ENCODE peak calls at places on chromosomes 1 and 21, in ten cellular contexts. C is A549; A is AG04450; B is T-helper 2 cell; U is activated naive CD4-positive, alpha-beta T cell treated with anti-CD3 and anti-CD28 coated beads, Interleukin-2, amount 10 ng/mL, durations not matched to agents 7 days and 5 days; K is dorsolateral prefrontal cortex; G is activated T-helper 1 cell treated with anti-CD3 and anti-CD28 coated beads, Interleukin-12 subunit alpha, Interleukin-12 subunit beta, Interleukin-2, Interleukin-4 antibody, amounts not matched to agents 30 ng/mL and 10 ng/mL and 1 ng/mL, durations not matched to agents 14 hours and 24 hours and 36 hours; R is mammary epithelial cell; S is glutamatergic neuron; F is Right ventricle myocardium superior. Z is an unnamed sample.

GRCh38 chr1:95183952-95184351 is 50.1 kb upstream of the RWDD3 start:
- DNase-seq in C (no peak), A (no peak), B (no peak), U (no peak), K (no peak), G (no peak), R (no peak), S (no peak), F (no peak), Z (no peak)

GRCh38 chr21:45183852-45184251 is 103.8 kb downstream of the POFUT2 start:
- DNase-seq in C (no peak), A (no peak), B (no peak), U (no peak), K (no peak), G (no peak), R (no peak), S (no peak), F (no peak), Z (no peak)

GRCh38 chr1:41739061-41739955 is 179.4 kb downstream of the HIVEP3 start:
- DNase-seq in C (no peak), A (peak), B (peak), U (peak), K (peak), G (peak), R (peak), S (no peak), F (peak), Z (peak)

GRCh38 chr1:236095705-236096500 is 31.0 kb upstream of the NID1 start:
- DNase-seq in C (no peak), A (no peak), B (no peak), U (no peak), K (no peak), G (no peak), R (no peak), S (no peak), F (no peak), Z (no peak)

GRCh38 chr1:89605692-89606091 is 27.2 kb upstream of the LRRC8C start:
- DNase-seq in C (no peak), A (no peak), B (no peak), U (no peak), K (no peak), G (no peak), R (peak), S (no peak), F (no peak), Z (no peak)

GRCh38 chr1:76130992-76131391 is 56.4 kb downstream of the ST6GALNAC3 start:
- DNase-seq in C (no peak), A (no peak), B (no peak), U (no peak), K (no peak), G (no peak), R (no peak), S (no peak), F (no peak), Z (no peak)

GRCh38 chr1:67755160-67755559 is 70.2 kb downstream of the GADD45A start:
- DNase-seq in C (no peak), A (no peak), B (no peak), U (no peak), K (no peak), G (no peak), R (no peak), S (no peak), F (no peak), Z (no peak)

GRCh38 chr1:87450615-87451209 is 122.0 kb downstream of the LMO4 start:
- DNase-seq in C (no peak), A (no peak), B (no peak), U (peak), K (no peak), G (no peak), R (no peak), S (no peak), F (no peak), Z (no peak)

GRCh38 chr1:31306278-31306677 is 9.4 kb downstream of the ZCCHC17 start:
- DNase-seq in C (no peak), A (peak), B (no peak), U (no peak), K (no peak), G (no peak), R (peak), S (no peak), F (no peak), Z (no peak)

GRCh38 chr21:27802816-27803475 is 836.1 kb upstream of the ADAMTS5 start:
- DNase-seq in C (no peak), A (no peak), B (no peak), U (no peak), K (no peak), G (peak), R (peak), S (peak), F (no peak), Z (no peak)

GRCh38 chr1:88462481-88463261 is 221.4 kb upstream of the PKN2 start:
- DNase-seq in C (no peak), A (no peak), B (no peak), U (no peak), K (peak), G (no peak), R (peak), S (peak), F (peak), Z (no peak)

GRCh38 chr1:116988248-116988647 is 13.3 kb upstream of the CD101 start:
- DNase-seq in C (no peak), A (no peak), B (no peak), U (no peak), K (no peak), G (no peak), R (peak), S (no peak), F (peak), Z (no peak)

GRCh38 chr1:84339503-84339902 is 38.0 kb downstream of the SAMD13 start:
- DNase-seq in C (no peak), A (no peak), B (no peak), U (no peak), K (no peak), G (no peak), R (peak), S (no peak), F (no peak), Z (no peak)

GRCh38 chr1:95021085-95021484 is 51.7 kb downstream of the ALG14 start:
- DNase-seq in C (no peak), A (no peak), B (no peak), U (no peak), K (no peak), G (no peak), R (peak), S (no peak), F (no peak), Z (no peak)

GRCh38 chr1:41158147-41158875 is 83.8 kb downstream of the SCMH1 start:
- DNase-seq in C (no peak), A (no peak), B (no peak), U (no peak), K (no peak), G (no peak), R (no peak), S (no peak), F (no peak), Z (no peak)

GRCh38 chr1:71276466-71276865 is 195.6 kb upstream of the ZRANB2 start:
- DNase-seq in C (no peak), A (no peak), B (no peak), U (no peak), K (no peak), G (no peak), R (peak), S (no peak), F (no peak), Z (no peak)

GRCh38 chr1:234154320-234155251 is 218.7 kb upstream of the COA6 start:
- DNase-seq in C (peak), A (peak), B (no peak), U (peak), K (no peak), G (no peak), R (peak), S (no peak), F (no peak), Z (no peak)

GRCh38 chr1:227889047-227889862 is 58.5 kb downstream of the WNT9A start:
- DNase-seq in C (no peak), A (no peak), B (no peak), U (peak), K (no peak), G (no peak), R (no peak), S (peak), F (no peak), Z (no peak)

GRCh38 chr1:173669491-173669941 is at the start of gene ANKRD45:
- DNase-seq in C (peak), A (no peak), B (no peak), U (peak), K (peak), G (no peak), R (no peak), S (peak), F (peak), Z (no peak)

GRCh38 chr1:240794061-240794843 is 182.3 kb upstream of the GREM2 start:
- DNase-seq in C (no peak), A (no peak), B (no peak), U (no peak), K (no peak), G (no peak), R (no peak), S (no peak), F (no peak), Z (no peak)

GRCh38 chr1:27887215-27888035 is 15.1 kb downstream of the THEMIS2 start:
- DNase-seq in C (no peak), A (no peak), B (no peak), U (peak), K (no peak), G (peak), R (no peak), S (no peak), F (no peak), Z (no peak)

GRCh38 chr1:161185282-161185682 is 8.0 kb upstream of the B4GALT3 start:
- DNase-seq in C (no peak), A (no peak), B (no peak), U (peak), K (peak), G (peak), R (no peak), S (no peak), F (peak), Z (no peak)

GRCh38 chr1:161081519-161081918 is 7.8 kb downstream of the NECTIN4 start:
- DNase-seq in C (no peak), A (no peak), B (no peak), U (no peak), K (no peak), G (no peak), R (no peak), S (no peak), F (no peak), Z (no peak)

GRCh38 chr21:36425286-36425685 is 40.1 kb downstream of the CHAF1B start:
- DNase-seq in C (no peak), A (peak), B (no peak), U (no peak), K (no peak), G (no peak), R (no peak), S (no peak), F (no peak), Z (no peak)

GRCh38 chr1:92994105-92994712 is 32.9 kb upstream of the DIPK1A start:
- DNase-seq in C (peak), A (peak), B (no peak), U (peak), K (no peak), G (peak), R (peak), S (peak), F (no peak), Z (peak)

GRCh38 chr1:207455183-207455754 is 1.1 kb downstream of the CR2 start:
- DNase-seq in C (no peak), A (no peak), B (no peak), U (no peak), K (no peak), G (no peak), R (no peak), S (no peak), F (no peak), Z (no peak)

GRCh38 chr1:201748331-201748730 is 80.6 kb upstream of the IPO9 start:
- DNase-seq in C (no peak), A (peak), B (no peak), U (no peak), K (no peak), G (no peak), R (peak), S (no peak), F (no peak), Z (peak)

GRCh38 chr1:21340230-21340564 is 49.9 kb upstream of the ECE1 start:
- DNase-seq in C (no peak), A (no peak), B (no peak), U (no peak), K (no peak), G (no peak), R (peak), S (no peak), F (peak), Z (no peak)

GRCh38 chr1:47522890-47523811 is 85.3 kb downstream of the FOXD2 start:
- DNase-seq in C (no peak), A (no peak), B (no peak), U (peak), K (no peak), G (no peak), R (no peak), S (no peak), F (no peak), Z (no peak)

GRCh38 chr1:213019450-213019849 is 3.8 kb upstream of the ANGEL2 start:
- DNase-seq in C (no peak), A (no peak), B (no peak), U (no peak), K (no peak), G (no peak), R (no peak), S (no peak), F (no peak), Z (no peak)

GRCh38 chr1:99176753-99177152 is 87.5 kb upstream of the PLPPR4 start:
- DNase-seq in C (no peak), A (no peak), B (no peak), U (no peak), K (no peak), G (no peak), R (no peak), S (no peak), F (no peak), Z (no peak)

Z was measured in thoracic aorta.